ENCODE peak calls at places on chromosomes 5 and 9, in seven cellular contexts. C is heart left ventricle, J is sigmoid colon, E is stomach, Q is prostate gland, R is ovary, D is Peyer's patch. N is an unnamed sample.

GRCh38 chr5:88660947-88661869 is 221.8 kb downstream of the MEF2C start:
- DNase-seq in C (no peak), J (peak), Q (no peak), D (no peak), R (peak), E (no peak), N (no peak)

GRCh38 chr5:109388407-109388806 is 21.4 kb downstream of the PJA2 start:
- DNase-seq in D (no peak), C (no peak), E (no peak), Q (no peak), R (no peak), J (no peak), N (no peak)

GRCh38 chr5:61625682-61626620 is 293.9 kb downstream of the ZSWIM6 start:
- DNase-seq in R (peak), C (peak), J (peak), E (peak), D (peak), Q (peak), N (peak)

GRCh38 chr5:169177431-169177694 is 123.6 kb downstream of the SLIT3 start:
- DNase-seq in Q (no peak), R (no peak), C (no peak), E (no peak), J (no peak), D (no peak), N (no peak)

GRCh38 chr5:92758552-92758951 is 822.5 kb downstream of the NR2F1-AS1 start:
- DNase-seq in C (no peak), Q (no peak), E (no peak), R (no peak), D (no peak), J (no peak), N (no peak)

GRCh38 chr5:3140117-3140516 is 388.6 kb upstream of the IRX2 start:
- DNase-seq in Q (no peak), C (no peak), D (no peak), E (no peak), R (no peak), J (no peak), N (no peak)

GRCh38 chr5:142197098-142197497 is 88.5 kb downstream of the NDFIP1 start:
- DNase-seq in Q (no peak), R (no peak), C (no peak), D (no peak), E (no peak), J (no peak), N (no peak)

GRCh38 chr9:37908283-37908682 is 4.4 kb upstream of the SLC25A51 start:
- DNase-seq in R (no peak), D (no peak), Q (no peak), J (no peak), C (no peak), E (no peak), N (no peak)

GRCh38 chr9:33374634-33375237 is 27.6 kb downstream of the AQP7 start:
- DNase-seq in R (peak), E (peak), D (peak), Q (peak), C (peak), J (peak), N (peak)

GRCh38 chr5:154063372-154063771 is 24.6 kb downstream of the MFAP3 start:
- DNase-seq in C (no peak), E (no peak), D (no peak), J (no peak), R (no peak), Q (no peak), N (no peak)

GRCh38 chr5:80990971-80991370 is 30.8 kb downstream of the RASGRF2 start:
- DNase-seq in D (no peak), R (no peak), J (no peak), C (no peak), E (no peak), Q (no peak), N (no peak)

GRCh38 chr5:177553671-177554429 is 513 bp downstream of the FAM193B start:
- DNase-seq in Q (peak), C (peak), E (peak), R (peak), J (peak), D (peak), N (peak)

GRCh38 chr5:463952-464351 is 21.0 kb downstream of the EXOC3 start:
- DNase-seq in E (no peak), J (peak), Q (no peak), R (no peak), C (no peak), D (peak), N (peak)

GRCh38 chr9:112556497-112557085 is 70.0 kb downstream of the KIAA1958 start:
- DNase-seq in R (no peak), E (no peak), J (no peak), D (no peak), C (no peak), Q (no peak), N (no peak)

GRCh38 chr5:103526164-103526915 is 36.2 kb downstream of the NUDT12 start:
- DNase-seq in E (no peak), C (no peak), D (no peak), J (no peak), Q (no peak), R (no peak), N (no peak)

GRCh38 chr5:29238115-29238514 is 1955.4 kb upstream of the CDH6 start:
- DNase-seq in Q (no peak), D (no peak), J (no peak), R (no peak), E (no peak), C (no peak), N (no peak)

GRCh38 chr5:151150484-151151262 is 6.9 kb downstream of the ANXA6 start:
- DNase-seq in E (peak), Q (no peak), D (peak), C (no peak), J (peak), R (peak), N (no peak)
- TF ChIP-seq POLR2A in E (no peak), Q (no peak), D (no peak), C (no peak), J (no peak), R (peak), N (no peak)

GRCh38 chr5:32565143-32565542 is 20.2 kb upstream of the SUB1 start:
- DNase-seq in D (no peak), E (no peak), Q (no peak), C (no peak), J (no peak), R (no peak), N (no peak)

GRCh38 chr5:32574540-32575175 is 10.7 kb upstream of the SUB1 start:
- DNase-seq in R (no peak), E (no peak), C (no peak), J (no peak), Q (peak), D (no peak), N (no peak)

GRCh38 chr5:32572778-32573480 is 12.4 kb upstream of the SUB1 start:
- DNase-seq in R (no peak), Q (no peak), J (no peak), D (no peak), C (no peak), E (no peak), N (no peak)

GRCh38 chr5:32566319-32567111 is 18.8 kb upstream of the SUB1 start:
- DNase-seq in Q (no peak), J (no peak), C (no peak), D (no peak), E (no peak), R (no peak), N (no peak)

DNA sequence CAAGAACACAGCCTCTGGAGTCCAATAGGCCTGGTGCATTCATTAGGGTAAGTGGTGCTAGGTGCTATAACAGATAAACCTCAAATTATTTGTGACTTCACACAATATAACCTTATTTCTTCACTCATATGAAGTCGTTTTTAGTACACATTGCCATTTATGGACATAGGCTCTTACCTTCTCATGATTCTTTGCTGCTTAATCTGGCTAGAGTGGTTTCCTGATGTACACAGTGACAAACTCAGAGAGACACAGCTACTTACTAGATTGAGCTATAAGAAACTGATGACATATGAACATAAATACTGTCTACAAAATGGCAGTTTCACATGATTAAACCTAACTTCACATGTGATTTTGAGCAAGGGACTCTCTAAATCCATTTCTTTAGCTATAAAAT is 14.2 kb upstream of the SUB1 start:
- DNase-seq in C (no peak), R (no peak), E (no peak), J (no peak), D (no peak), Q (no peak), N (no peak)
- H3K4me3 ChIP-seq in C (no peak), R (no peak), E (no peak), J (no peak), D (no peak), Q (no peak), N (no peak)

GRCh38 chr5:176359658-176360057 is 1.9 kb downstream of the KIAA1191 start:
- DNase-seq in R (no peak), J (no peak), D (no peak), E (no peak), C (no peak), Q (no peak), N (no peak)

GRCh38 chr5:176362098-176362442 is 506 bp upstream of the KIAA1191 start:
- DNase-seq in J (no peak), E (no peak), Q (no peak), C (no peak), R (no peak), D (no peak), N (no peak)

GRCh38 chr5:176364765-176365662 is at the start of gene ARL10:
- DNase-seq in C (peak), D (peak), J (no peak), Q (no peak), E (no peak), R (peak), N (no peak)

GRCh38 chr5:176360894-176361436 is 599 bp downstream of the KIAA1191 start:
- DNase-seq in E (no peak), D (peak), C (no peak), R (no peak), Q (no peak), J (no peak), N (no peak)

GRCh38 chr5:176361437-176362097 is at the start of gene KIAA1191:
- DNase-seq in C (peak), E (peak), R (peak), J (peak), Q (peak), D (peak), N (peak)
- TF ChIP-seq POLR2A in C (peak), E (peak), R (peak), J (peak), Q (peak), D (peak), N (no peak)

GRCh38 chr9:34651286-34651685 is 699 bp upstream of the IL11RA start:
- DNase-seq in Q (no peak), E (peak), C (no peak), J (peak), D (no peak), R (peak), N (no peak)

GRCh38 chr9:34653610-34654072 is 1.7 kb downstream of the IL11RA start:
- DNase-seq in D (no peak), Q (no peak), J (peak), E (no peak), C (no peak), R (peak), N (no peak)

GRCh38 chr9:34651876-34652602 is at the start of gene IL11RA:
- DNase-seq in E (peak), R (peak), Q (peak), J (peak), C (peak), D (peak), N (peak)

GRCh38 chr9:34653131-34653530 is 1.1 kb downstream of the IL11RA start:
- DNase-seq in Q (no peak), C (no peak), E (no peak), D (no peak), R (peak), J (no peak), N (no peak)

DNA sequence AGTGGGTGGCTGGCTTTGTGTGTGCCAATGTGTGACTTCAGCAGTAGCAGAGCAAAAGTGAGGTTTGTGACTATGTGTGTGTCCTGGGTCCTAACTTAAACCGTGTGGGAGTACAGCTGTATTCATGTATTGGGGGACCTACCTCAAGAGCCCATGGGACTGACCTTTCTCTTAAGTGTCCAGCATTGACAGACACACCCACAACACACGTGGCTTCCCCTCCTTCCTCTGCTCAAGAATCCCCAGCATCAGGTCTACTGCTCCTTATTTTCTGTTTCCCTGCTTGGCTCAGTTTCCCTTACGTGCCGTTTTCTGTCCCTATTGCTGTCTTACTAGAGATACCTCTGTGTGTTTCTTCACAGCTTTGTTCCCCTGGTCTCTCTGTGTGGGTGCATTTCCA is 623 bp downstream of the IL11RA start:
- DNase-seq in E (no peak), C (no peak), J (no peak), R (no peak), Q (no peak), D (no peak), N (no peak)
- H3K4me3 ChIP-seq in E (peak), C (peak), J (peak), R (peak), Q (no peak), D (peak), N (no peak)

DNA sequence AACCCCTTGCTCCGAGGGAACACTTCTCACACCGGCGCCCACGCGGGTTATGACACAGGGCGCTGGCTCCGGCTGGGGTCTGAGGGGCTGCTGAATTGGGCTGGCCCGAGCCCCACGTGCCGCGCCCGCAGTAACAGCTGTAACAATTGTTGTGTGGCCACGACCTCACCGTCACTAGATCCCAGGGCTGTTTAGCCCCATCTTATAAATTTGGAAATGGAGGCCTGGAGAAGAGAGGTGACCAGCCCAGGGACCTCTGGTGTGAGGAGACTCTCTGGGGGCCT is 2.0 kb downstream of the EGFL7 start:
- DNase-seq in R (no peak), C (no peak), Q (no peak), D (no peak), J (no peak), E (no peak), N (no peak)
- TF ChIP-seq POLR2A in R (no peak), C (no peak), Q (no peak), D (no peak), J (no peak), E (no peak), N (no peak)

GRCh38 chr5:116864838-116865190 is 290.2 kb upstream of the SEMA6A start:
- DNase-seq in E (no peak), Q (no peak), C (no peak), J (no peak), R (no peak), D (no peak), N (no peak)

GRCh38 chr5:116861662-116862061 is 287.0 kb upstream of the SEMA6A start:
- DNase-seq in J (no peak), E (no peak), R (no peak), D (no peak), C (no peak), Q (no peak), N (no peak)

GRCh38 chr5:116865651-116866050 is 291.0 kb upstream of the SEMA6A start:
- DNase-seq in J (no peak), D (no peak), Q (no peak), R (no peak), E (no peak), C (no peak), N (no peak)

GRCh38 chr5:116862632-116863455 is 288.2 kb upstream of the SEMA6A start:
- DNase-seq in R (no peak), Q (no peak), C (no peak), J (no peak), D (no peak), E (no peak), N (no peak)

DNA sequence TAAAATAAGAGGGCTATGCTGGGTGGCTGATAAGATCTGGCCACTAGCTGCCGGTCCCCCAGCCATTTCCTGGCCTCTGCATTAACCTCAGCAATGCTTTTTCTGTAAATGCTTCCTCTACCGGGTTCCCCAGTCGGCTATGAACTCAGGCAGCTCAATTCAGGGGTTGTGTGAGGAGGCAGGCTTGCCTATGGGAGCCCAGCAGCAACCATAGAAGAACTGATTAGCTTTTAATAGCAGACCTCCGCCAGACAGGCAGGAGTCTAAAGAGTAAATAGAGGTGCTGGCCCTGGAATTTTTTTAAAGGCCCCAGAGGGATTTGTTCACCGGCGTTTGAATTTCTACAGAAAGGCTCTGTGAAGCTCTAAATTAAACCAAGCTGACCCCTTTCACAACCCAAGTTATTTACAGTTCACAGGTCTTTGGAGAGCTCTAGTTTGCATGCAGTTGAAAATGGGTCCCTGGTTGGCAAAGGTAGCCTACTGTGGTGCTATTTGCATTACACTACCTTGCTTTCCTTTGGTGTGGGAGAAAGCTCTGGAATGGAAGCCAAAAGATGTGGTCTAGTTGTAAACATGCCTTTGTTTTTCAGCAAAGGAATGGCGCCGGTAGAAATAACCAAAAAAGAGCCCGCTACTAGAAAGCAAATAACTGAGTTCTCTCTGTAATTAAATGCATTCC is 289.7 kb upstream of the SEMA6A start:
- DNase-seq in Q (no peak), C (peak), J (no peak), R (no peak), D (no peak), E (no peak), N (no peak)
- H3K4me3 ChIP-seq in Q (no peak), C (no peak), J (no peak), R (no peak), D (no peak), E (no peak), N (no peak)

GRCh38 chr9:677461-678097 is 163.9 kb upstream of the DMRT1 start:
- DNase-seq in J (no peak), R (no peak), E (no peak), C (no peak), D (no peak), Q (no peak), N (no peak)
- TF ChIP-seq POLR2A in J (no peak), R (no peak), E (no peak), C (no peak), D (no peak), Q (no peak), N (no peak)

DNA sequence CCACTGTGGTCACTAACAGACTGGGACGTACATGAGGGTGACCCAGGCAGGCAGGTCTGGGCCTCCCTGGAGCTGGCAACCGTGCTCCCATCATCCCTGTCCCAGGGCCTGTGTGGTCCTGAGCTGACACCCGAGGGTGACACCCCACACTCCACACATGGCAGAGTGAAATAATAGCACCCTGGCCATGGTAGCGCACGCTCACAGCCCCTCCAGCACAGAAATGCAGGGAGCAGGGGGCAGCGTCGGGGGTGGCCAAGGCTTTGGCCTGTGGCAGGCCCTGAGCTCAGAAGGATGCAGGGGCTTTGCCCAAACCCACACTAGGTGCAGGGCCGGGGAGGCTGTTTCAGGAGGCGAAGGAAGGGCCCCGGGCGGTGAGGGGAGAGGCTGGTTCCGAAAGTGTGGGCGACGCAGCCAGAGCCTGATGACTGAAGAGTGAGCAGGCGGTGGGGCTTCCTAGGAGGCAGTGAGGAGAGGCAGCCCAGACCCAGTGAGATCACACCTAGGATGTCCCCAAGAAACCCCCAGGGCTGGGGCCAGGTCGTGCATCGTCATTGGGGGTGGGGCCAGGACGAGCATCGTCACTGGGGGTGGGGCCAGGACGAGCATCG is 12.9 kb downstream of the OR2V2 start:
- DNase-seq in Q (no peak), E (no peak), D (no peak), J (peak), C (peak), R (peak), N (no peak)
- H3K4me3 ChIP-seq in Q (no peak), E (no peak), D (no peak), J (peak), C (peak), R (peak), N (no peak)